ENCODE peak calls at places on chromosomes 4 and X, in ten cellular contexts. E is glutamatergic neuron, Q is ovary, I is GM23338, B is fibroblast of mammary gland, W is uterus, Y is fibroblast of the aortic adventitia, M is suprapubic skin, H is GM13976, X is OCI-LY7. C is an unnamed sample.
A peak's percentile ranks its signal among the peaks of the same experiment; 100 is the strongest.

GRCh38 chr4:10032625-10033024 is 11.3 kb upstream of the SLC2A9 start:
- DNase-seq in Y (peak; percentile 77), I (no peak), B (peak; percentile 84), H (no peak), E (no peak), W (no peak), Q (no peak), X (no peak), M (no peak), C (no peak)

GRCh38 chr4:138242076-138242829 is at the start of gene SLC7A11:
- DNase-seq in Y (peak; percentile 99), I (peak; percentile 98), Q (peak; percentile 13), W (peak; percentile 26), M (no peak), X (peak; percentile 97), E (peak; percentile 28), H (peak; percentile 52), B (peak; percentile 98), C (peak; percentile 50)

GRCh38 chrX:40734956-40735317 is 405 bp downstream of the MED14 start:
- DNase-seq in I (peak; percentile 18), H (no peak), W (peak; percentile 18), Q (no peak), E (no peak), Y (no peak), M (no peak), B (no peak), X (peak; percentile 36), C (no peak)

GRCh38 chr4:44916406-44916805 is 190.1 kb upstream of the GNPDA2 start:
- DNase-seq in I (no peak), W (no peak), E (no peak), H (no peak), Y (peak; percentile 15), B (peak; percentile 62), X (no peak), Q (no peak), M (no peak), C (no peak)

GRCh38 chrX:152656890-152657289 is 19.2 kb downstream of the GABRQ start:
- DNase-seq in H (no peak), B (no peak), E (no peak), X (no peak), I (no peak), Y (no peak), M (no peak), Q (no peak), W (no peak), C (no peak)

GRCh38 chr4:12689457-12689856 is 794.7 kb downstream of the RAB28 start:
- DNase-seq in X (no peak), B (peak; percentile 7), I (no peak), E (no peak), M (no peak), Q (no peak), Y (no peak), W (no peak), H (no peak), C (no peak)

GRCh38 chr4:95984081-95984480 is 144.2 kb downstream of the PDHA2 start:
- DNase-seq in I (no peak), E (no peak), X (no peak), Y (peak; percentile 0), Q (no peak), M (no peak), B (no peak), W (no peak), H (no peak), C (no peak)

GRCh38 chr4:174522183-174523002 is at the start of gene HPGD:
- DNase-seq in X (peak; percentile 31), B (no peak), E (peak; percentile 58), I (peak; percentile 73), M (peak; percentile 82), W (peak; percentile 52), Q (no peak), H (peak; percentile 38), Y (peak; percentile 20), C (peak; percentile 22)

GRCh38 chr4:6085028-6085942 is 67.1 kb upstream of the C4orf50 start:
- DNase-seq in B (no peak), W (no peak), Q (peak; percentile 23), M (peak; percentile 67), Y (no peak), H (no peak), X (no peak), E (no peak), I (no peak), C (no peak)

GRCh38 chrX:12153317-12153716 is 15.0 kb downstream of the FRMPD4 start:
- DNase-seq in W (no peak), M (no peak), B (no peak), Y (no peak), I (no peak), H (no peak), E (no peak), Q (no peak), X (no peak), C (no peak)

GRCh38 chr4:71189471-71189870 is 149.3 kb upstream of the SLC4A4 start:
- DNase-seq in H (no peak), Y (peak; percentile 50), B (no peak), E (no peak), X (no peak), W (no peak), I (no peak), Q (no peak), M (no peak), C (no peak)

GRCh38 chr4:3708103-3708510 is 58.1 kb upstream of the ADRA2C start:
- DNase-seq in M (peak; percentile 77), W (peak; percentile 63), I (no peak), Y (peak; percentile 7), B (peak; percentile 59), H (peak; percentile 63), E (peak; percentile 47), Q (no peak), X (no peak), C (no peak)

GRCh38 chr4:168880087-168880675 is 129.9 kb downstream of the CBR4 start:
- DNase-seq in Y (no peak), H (no peak), X (no peak), W (no peak), Q (no peak), M (no peak), E (no peak), B (peak; percentile 42), I (no peak), C (no peak)

GRCh38 chrX:55919367-55920221 is 202.0 kb downstream of the RRAGB start:
- DNase-seq in M (no peak), X (peak; percentile 68), B (no peak), E (no peak), I (peak; percentile 6), Q (no peak), Y (no peak), W (no peak), H (peak; percentile 20), C (peak; percentile 12)

DNA sequence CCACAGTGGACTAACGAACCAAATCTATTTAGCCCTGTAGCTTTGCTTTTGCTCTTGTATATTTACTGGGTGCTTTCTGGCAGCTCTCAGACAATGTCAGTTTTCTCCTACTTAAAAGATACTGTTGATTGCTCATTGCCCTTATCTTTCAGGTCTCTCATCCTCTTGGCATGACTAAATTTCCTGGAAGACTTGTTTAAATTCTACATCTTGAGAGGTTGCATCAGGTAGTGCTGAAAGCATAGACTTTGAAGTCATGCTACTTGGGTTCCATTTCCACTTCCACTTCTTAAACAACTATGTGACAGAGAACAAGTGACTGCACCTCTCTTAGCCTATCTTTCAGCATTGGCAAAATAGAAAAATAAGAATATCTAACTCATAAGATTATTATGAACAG is 8.4 kb downstream of the TDO2 start:
- DNase-seq in W (no peak), H (no peak), I (no peak), M (no peak), X (no peak), B (no peak), E (no peak), Q (no peak), Y (no peak), C (no peak)
- TF ChIP-seq CTCF in W (no peak), H (no peak), I (no peak), M (no peak), X (no peak), B (no peak), E (no peak), Q (no peak), Y (no peak), C (no peak)

DNA sequence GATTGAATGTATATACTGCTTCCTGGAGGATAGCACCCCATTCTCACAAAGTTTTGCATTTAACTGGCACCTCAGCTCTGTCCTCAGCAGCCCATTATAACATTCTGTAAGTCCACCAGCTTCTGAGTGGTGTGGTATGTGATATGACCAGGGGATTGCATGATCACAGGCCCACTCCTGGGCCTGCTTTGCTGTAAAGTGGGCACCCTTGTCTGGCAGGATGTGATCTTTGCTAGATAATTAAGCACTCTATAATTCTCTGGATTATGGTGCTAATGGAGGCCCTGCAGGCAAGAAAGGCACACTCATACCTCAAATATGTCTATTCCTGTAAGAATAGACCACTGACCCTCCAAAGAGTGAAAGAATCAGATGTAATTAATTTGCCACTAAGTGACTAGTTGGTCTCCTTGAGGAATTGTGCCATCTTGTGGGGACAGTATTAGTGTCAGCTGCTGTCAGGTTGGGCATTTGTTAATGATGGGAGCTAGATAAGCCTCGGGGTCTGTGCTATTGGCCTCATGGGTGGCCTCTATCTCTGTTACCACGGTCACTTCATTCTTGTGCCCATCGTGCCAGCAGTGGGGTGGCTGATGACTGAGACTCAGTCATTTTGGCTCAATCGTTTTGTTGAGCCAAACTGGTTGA is 2.2 kb upstream of the CFI start:
- DNase-seq in M (no peak), Q (no peak), W (no peak), E (no peak), B (peak; percentile 55), H (peak; percentile 41), Y (peak; percentile 54), X (peak; percentile 64), I (peak; percentile 79), C (peak; percentile 30)
- TF ChIP-seq CTCF in M (peak; percentile 20), Q (no peak), W (no peak), E (no peak), B (peak; percentile 33), H (peak; percentile 48), Y (peak; percentile 27), X (peak; percentile 76), I (peak; percentile 70), C (peak; percentile 48)

GRCh38 chr4:74608151-74608949 is 163.4 kb downstream of the AREG start:
- DNase-seq in Y (peak; percentile 63), M (no peak), H (no peak), Q (no peak), E (no peak), X (no peak), B (peak; percentile 82), I (no peak), W (no peak), C (no peak)

GRCh38 chr4:74598611-74599325 is 153.8 kb downstream of the AREG start:
- DNase-seq in I (no peak), H (no peak), Y (peak; percentile 6), B (no peak), M (no peak), E (no peak), Q (no peak), W (no peak), X (no peak), C (no peak)

GRCh38 chr4:74603186-74603585 is 158.2 kb downstream of the AREG start:
- DNase-seq in W (no peak), X (no peak), M (no peak), E (no peak), H (no peak), Q (no peak), Y (no peak), B (no peak), I (no peak), C (no peak)
- TF ChIP-seq CTCF in W (no peak), X (no peak), M (no peak), E (no peak), H (no peak), Q (no peak), Y (no peak), B (no peak), I (no peak), C (no peak)

GRCh38 chrX:100895365-100896075 is 21.4 kb upstream of the NOX1 start:
- DNase-seq in E (peak; percentile 15), X (peak; percentile 67), I (peak; percentile 70), M (no peak), W (no peak), H (peak; percentile 21), B (peak; percentile 51), Y (peak; percentile 49), Q (no peak), C (no peak)
- TF ChIP-seq CTCF in E (no peak), X (peak; percentile 83), I (peak; percentile 63), M (peak; percentile 27), W (peak; percentile 9), H (peak; percentile 18), B (peak; percentile 63), Y (peak; percentile 67), Q (no peak), C (peak; percentile 60)